ENCODE peak calls at places on chromosomes 1 and 21, in ten cellular contexts. A is astrocyte, F is esophagus muscularis mucosa, J is kidney epithelial cell, N is K562, H is colonic mucosa, R is heart right ventricle, L is small intestine, C is heart left ventricle, V is OCI-LY7. I is an unnamed sample.
A peak's percentile ranks its signal among the peaks of the same experiment; 100 is the strongest.

GRCh38 chr1:205447457-205448415 is 8.1 kb downstream of the BLACAT1 start:
- DNase-seq in A (peak; percentile 10), F (no peak), J (no peak), N (peak; percentile 31), H (no peak), R (no peak), L (no peak), C (no peak), V (no peak), I (no peak)

GRCh38 chr1:226222686-226223085 is 778 bp upstream of the MIXL1 start:
- DNase-seq in A (no peak), F (no peak), J (no peak), N (no peak), H (no peak), R (no peak), L (no peak), C (no peak), V (no peak), I (no peak)

GRCh38 chr21:45380566-45380965 is 24.4 kb upstream of the COL18A1 start:
- DNase-seq in A (no peak), F (no peak), J (no peak), N (no peak), H (no peak), R (no peak), L (no peak), C (peak; percentile 21), V (no peak), I (peak; percentile 3)

GRCh38 chr21:17782051-17782450 is 37.1 kb downstream of the C21orf91 start:
- DNase-seq in A (no peak), F (no peak), J (no peak), N (no peak), H (no peak), R (no peak), L (no peak), C (no peak), V (peak; percentile 30), I (no peak)

GRCh38 chr1:27785763-27786162 is 12.7 kb downstream of the STX12 start:
- DNase-seq in A (peak; percentile 36), F (no peak), J (no peak), N (peak; percentile 37), H (peak; percentile 56), R (no peak), L (peak; percentile 95), C (no peak), V (no peak), I (no peak)

GRCh38 chr1:19222979-19223824 is 13.1 kb upstream of the UBR4 start:
- DNase-seq in A (no peak), F (no peak), J (peak; percentile 28), N (no peak), H (no peak), R (no peak), L (no peak), C (no peak), V (no peak), I (no peak)

GRCh38 chr1:205536759-205537361 is 32.4 kb downstream of the CDK18 start:
- DNase-seq in A (no peak), F (no peak), J (no peak), N (no peak), H (peak; percentile 77), R (no peak), L (peak; percentile 73), C (no peak), V (no peak), I (peak; percentile 10)

GRCh38 chr1:45423907-45424678 is 66.9 kb downstream of the TESK2 start:
- DNase-seq in A (no peak), F (no peak), J (no peak), N (peak; percentile 27), H (no peak), R (no peak), L (no peak), C (no peak), V (no peak), I (no peak)

GRCh38 chr1:161486806-161487482 is 18.3 kb upstream of the FCGR2A start:
- DNase-seq in A (peak; percentile 14), F (no peak), J (no peak), N (peak; percentile 88), H (peak; percentile 36), R (no peak), L (peak; percentile 26), C (no peak), V (peak; percentile 81), I (no peak)

GRCh38 chr1:91830242-91831131 is 55.5 kb downstream of the TGFBR3 start:
- DNase-seq in A (peak; percentile 60), F (no peak), J (no peak), N (no peak), H (peak; percentile 62), R (peak; percentile 72), L (peak; percentile 78), C (peak; percentile 69), V (no peak), I (peak; percentile 72)

GRCh38 chr1:202165942-202166843 is 5.8 kb upstream of the PTPN7 start:
- DNase-seq in A (no peak), F (no peak), J (no peak), N (peak; percentile 84), H (no peak), R (no peak), L (no peak), C (no peak), V (no peak), I (no peak)

GRCh38 chr1:89523597-89524368 is 846 bp upstream of the LRRC8B start:
- DNase-seq in A (peak; percentile 46), F (no peak), J (no peak), N (peak; percentile 85), H (peak; percentile 49), R (no peak), L (peak; percentile 70), C (no peak), V (peak; percentile 44), I (peak; percentile 18)

DNA sequence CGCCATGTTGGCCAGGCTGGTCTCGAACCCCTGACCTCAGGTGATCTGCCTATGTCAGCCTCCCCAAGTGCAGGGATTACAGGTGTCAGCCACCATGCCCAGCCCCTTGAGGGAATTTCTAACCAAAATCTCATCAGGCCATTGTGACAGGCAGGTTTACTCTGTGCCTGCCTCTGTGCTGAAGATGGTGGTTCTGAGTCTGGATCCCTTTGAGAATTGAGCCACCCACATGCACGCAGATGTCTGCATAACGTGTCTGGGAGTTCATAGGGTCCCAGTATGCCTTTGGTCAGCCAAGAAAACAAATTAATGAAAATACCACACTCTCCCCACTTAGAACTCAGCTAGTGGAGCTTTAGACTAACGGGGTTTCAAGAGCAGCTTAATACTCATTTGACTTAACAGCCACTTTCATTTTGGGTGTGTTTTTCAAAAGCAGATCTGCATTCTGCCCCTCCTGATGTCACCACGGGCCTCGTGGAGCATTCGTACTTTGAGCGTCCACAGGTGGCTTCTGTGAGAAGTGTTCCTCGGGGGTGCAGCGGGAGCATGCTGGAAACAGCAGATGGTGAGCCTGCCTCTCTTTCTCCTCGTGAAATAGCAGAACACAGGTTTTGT is 45.3 kb downstream of the DIP2A start:
- DNase-seq in A (no peak), F (no peak), J (no peak), N (no peak), H (no peak), R (no peak), L (no peak), C (no peak), V (no peak), I (no peak)
- H3K36me3 ChIP-seq in A (peaks cover 13% of the 10 kb centered on the region), F (peaks cover 74% of the 10 kb centered on the region), J (peaks cover 2% of the 10 kb centered on the region), N (peaks cover 57% of the 10 kb centered on the region), H (peaks cover 3% of the 10 kb centered on the region), R (no peaks in the 10 kb centered on the region), L (peaks cover 4% of the 10 kb centered on the region), C (peaks cover 5% of the 10 kb centered on the region), V (peaks cover 43% of the 10 kb centered on the region), I (peaks cover 3% of the 10 kb centered on the region)

DNA sequence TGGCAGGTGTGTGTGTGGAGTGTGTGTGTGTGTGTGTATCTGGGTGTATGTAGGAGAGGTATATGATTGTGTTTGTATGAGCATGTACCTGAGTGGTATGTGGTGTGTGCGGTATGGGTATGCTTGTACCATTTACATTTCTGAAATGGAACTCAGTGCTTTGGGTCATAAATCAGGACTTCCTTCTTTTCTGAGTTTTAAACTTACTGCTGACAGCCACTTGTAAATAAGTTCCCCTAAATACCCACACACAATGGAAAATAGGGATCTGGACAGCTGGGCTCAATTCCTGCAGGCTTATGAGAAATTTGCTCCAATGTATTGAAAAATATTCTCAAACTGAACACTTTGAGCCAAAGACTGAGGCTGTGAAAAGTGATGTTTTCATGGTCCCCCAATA is 293.6 kb downstream of the HLX start:
- DNase-seq in A (no peak), F (no peak), J (no peak), N (no peak), H (no peak), R (no peak), L (no peak), C (no peak), V (no peak), I (no peak)
- H3K4me3 ChIP-seq in A (no peak overlapping the region), F (no peak overlapping the region), J (no peak overlapping the region), N (no peak overlapping the region), H (no peak overlapping the region), R (no peak overlapping the region), L (no peak overlapping the region), C (no peak overlapping the region), V (no peak overlapping the region), I (no peak overlapping the region)

DNA sequence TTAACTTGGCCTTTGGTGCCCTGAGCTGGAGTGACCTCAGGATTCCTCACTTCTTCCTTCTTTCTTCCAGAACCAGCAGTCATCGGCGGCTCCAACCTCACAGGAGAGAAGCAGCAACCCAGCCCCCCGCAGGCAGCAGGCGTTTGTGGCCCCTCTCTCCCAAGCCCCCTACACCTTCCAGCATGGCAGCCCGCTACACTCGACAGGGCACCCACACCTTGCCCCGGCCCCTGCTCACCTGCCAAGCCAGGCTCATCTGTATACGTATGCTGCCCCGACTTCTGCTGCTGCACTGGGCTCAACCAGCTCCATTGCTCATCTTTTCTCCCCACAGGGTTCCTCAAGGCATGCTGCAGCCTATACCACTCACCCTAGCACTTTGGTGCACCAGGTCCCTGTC is 6.3 kb upstream of the OLFML3 start:
- DNase-seq in A (no peak), F (no peak), J (no peak), N (no peak), H (no peak), R (no peak), L (no peak), C (no peak), V (no peak), I (no peak)
- H3K36me3 ChIP-seq in A (peaks cover 32% of the 10 kb centered on the region), F (peaks cover 79% of the 10 kb centered on the region), J (peaks cover 2% of the 10 kb centered on the region), N (peaks cover 73% of the 10 kb centered on the region), H (peaks cover 5% of the 10 kb centered on the region), R (no peaks in the 10 kb centered on the region), L (peaks cover 28% of the 10 kb centered on the region), C (peaks cover 22% of the 10 kb centered on the region), V (peaks cover 77% of the 10 kb centered on the region), I (peaks cover 21% of the 10 kb centered on the region)

GRCh38 chr1:21801100-21801499 is 11.0 kb upstream of the LDLRAD2 start:
- DNase-seq in A (peak; percentile 35), F (no peak), J (no peak), N (no peak), H (no peak), R (no peak), L (no peak), C (no peak), V (no peak), I (no peak)

GRCh38 chr1:21799730-21800129 is 12.3 kb upstream of the LDLRAD2 start:
- DNase-seq in A (no peak), F (no peak), J (no peak), N (no peak), H (no peak), R (no peak), L (no peak), C (no peak), V (no peak), I (no peak)

DNA sequence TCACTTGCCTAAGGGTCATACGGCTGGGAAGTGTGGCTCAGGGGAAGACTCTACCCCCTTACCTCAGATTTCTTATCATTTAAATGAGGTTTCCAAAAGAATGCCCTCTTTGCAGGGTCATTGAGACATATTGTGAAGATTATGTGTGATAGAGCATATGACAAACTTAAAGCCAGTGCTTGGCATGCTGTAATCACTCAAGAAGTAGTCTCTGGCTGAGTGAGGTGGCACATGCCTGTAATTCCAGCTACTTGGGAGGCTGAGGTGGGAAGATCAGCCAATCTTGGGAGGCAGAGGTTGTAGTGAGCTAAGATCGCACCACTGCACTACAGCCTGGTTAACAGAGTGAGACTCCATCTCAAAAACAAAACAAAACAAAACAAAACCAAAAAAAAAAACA is 7.5 kb upstream of the LDLRAD2 start:
- DNase-seq in A (no peak), F (no peak), J (no peak), N (no peak), H (no peak), R (no peak), L (no peak), C (no peak), V (no peak), I (no peak)
- H3K4me3 ChIP-seq in A (no peak overlapping the region), F (no peak overlapping the region), J (no peak overlapping the region), N (no peak overlapping the region), H (no peak overlapping the region), R (no peak overlapping the region), L (no peak overlapping the region), C (no peak overlapping the region), V (no peak overlapping the region), I (no peak overlapping the region)